ENCODE peak calls at places on chromosome 17, in eight cellular contexts. J is EL; E is left ventricle myocardium inferior; I is tibial artery; N is stimulated activated CD8-positive, alpha-beta memory T cell treated with anti-CD3 and anti-CD28 coated beads, Interleukin-4, amount 100 ng/mL, for 1 hour; W is HTR-8/SVneo; T is GM04504; O is NB4. B is an unnamed sample.

GRCh38 chr17:72553051-72553755 is 432.4 kb downstream of the SOX9 start:
- DNase-seq in N (no peak), W (no peak), T (no peak), J (no peak), I (no peak), O (no peak), E (no peak), B (no peak)

GRCh38 chr17:67227488-67227887 is 17.5 kb downstream of the HELZ start:
- DNase-seq in I (no peak), O (no peak), N (no peak), T (no peak), E (no peak), W (no peak), J (no peak), B (no peak)

GRCh38 chr17:19759934-19760530 is 11.9 kb upstream of the ALDH3A1 start:
- DNase-seq in N (no peak), E (no peak), T (no peak), O (no peak), J (no peak), W (no peak), I (no peak), B (no peak)

GRCh38 chr17:10117581-10118001 is 80.8 kb downstream of the GAS7 start:
- DNase-seq in W (no peak), E (peak), O (peak), J (no peak), T (no peak), N (no peak), I (no peak), B (peak)

GRCh38 chr17:74520790-74521480 is 10.3 kb downstream of the CD300LB start:
- DNase-seq in J (no peak), T (no peak), I (no peak), W (no peak), N (no peak), O (peak), E (no peak), B (peak)

GRCh38 chr17:4710693-4711634 is 532 bp downstream of the ARRB2 start:
- DNase-seq in E (no peak), O (peak), I (no peak), J (peak), N (peak), W (no peak), T (no peak), B (no peak)

GRCh38 chr17:82876602-82877391 is 37.0 kb upstream of the ZNF750 start:
- DNase-seq in E (peak), T (peak), J (peak), O (peak), N (no peak), I (peak), W (peak), B (no peak)

GRCh38 chr17:2881295-2881694 is 85.1 kb downstream of the RAP1GAP2 start:
- DNase-seq in I (no peak), N (no peak), O (no peak), E (no peak), J (no peak), T (no peak), W (no peak), B (no peak)

GRCh38 chr17:79215631-79216030 is 141.0 kb downstream of the ENGASE start:
- DNase-seq in I (no peak), W (no peak), N (no peak), O (no peak), J (no peak), E (no peak), T (no peak), B (no peak)

GRCh38 chr17:79621151-79621940 is 10.5 kb upstream of the RBFOX3 start:
- DNase-seq in T (no peak), W (no peak), I (peak), O (no peak), J (no peak), N (no peak), E (peak), B (no peak)

GRCh38 chr17:30372755-30373154 is 6.0 kb upstream of the CPD start:
- DNase-seq in E (no peak), J (peak), O (no peak), I (no peak), T (no peak), N (no peak), W (peak), B (no peak)

GRCh38 chr17:36133629-36134259 is 30.1 kb downstream of the CCL4 start:
- DNase-seq in N (no peak), O (no peak), J (no peak), T (no peak), I (no peak), W (no peak), E (no peak), B (no peak)

GRCh38 chr17:79987187-79987889 is 48.3 kb downstream of the TBC1D16 start:
- DNase-seq in O (no peak), J (no peak), N (no peak), I (no peak), W (no peak), E (no peak), T (no peak), B (no peak)

B was measured in GM13977.